ENCODE peak calls at places on chromosomes 2 and 18, in nine cellular contexts. G is iris pigment epithelial cell; U is HCT116; N is astrocyte of the spinal cord; A is psoas muscle; R is choroid plexus epithelial cell; M is tibial artery; F is stimulated activated CD4-positive, alpha-beta T cell treated with anti-CD3 and anti-CD28 coated beads, Interleukin-12 subunit alpha, Interleukin-12 subunit beta, amount 100 ng/mL, for 24 hours; W is activated gamma-delta T cell treated with Interleukin-2 at 50 U/mL for 16 hours. C is an unnamed sample.

GRCh38 chr2:46873632-46874068 is 42.0 kb downstream of the MCFD2 start:
- DNase-seq in A (peak; percentile 73), M (peak; percentile 86), N (peak; percentile 96), F (no peak), U (peak; percentile 76), W (no peak), R (peak; percentile 94), G (peak; percentile 96), C (no peak)

GRCh38 chr2:196431957-196432356 is 207.6 kb upstream of the CCDC150 start:
- DNase-seq in F (no peak), W (no peak), R (peak; percentile 52), U (peak; percentile 32), A (no peak), G (peak; percentile 36), N (peak; percentile 16), M (no peak), C (no peak)

GRCh38 chr2:32702303-32703064 is 74.6 kb downstream of the TTC27 start:
- DNase-seq in R (no peak), A (no peak), G (peak; percentile 17), M (no peak), F (no peak), N (no peak), U (no peak), W (no peak), C (no peak)

GRCh38 chr18:49613141-49613641 is 51.3 kb downstream of the LIPG start:
- DNase-seq in A (no peak), U (no peak), G (no peak), M (no peak), F (no peak), N (peak; percentile 57), W (no peak), R (no peak), C (no peak)

GRCh38 chr2:27721884-27722485 is 49.5 kb upstream of the MRPL33 start:
- DNase-seq in R (no peak), G (no peak), N (no peak), F (no peak), U (no peak), M (no peak), W (no peak), A (no peak), C (no peak)

GRCh38 chr18:74493689-74494088 is 2.5 kb upstream of the CNDP2 start:
- DNase-seq in R (peak; percentile 87), A (no peak), M (peak; percentile 51), W (peak; percentile 59), F (no peak), G (peak; percentile 68), U (peak; percentile 35), N (peak; percentile 61), C (peak; percentile 34)

GRCh38 chr2:100980046-100980445 is 22.0 kb upstream of the RPL31 start:
- DNase-seq in F (no peak), A (no peak), G (no peak), R (no peak), N (no peak), M (no peak), U (no peak), W (no peak), C (no peak)

GRCh38 chr2:182907081-182907830 is 40.8 kb upstream of the FRZB start:
- DNase-seq in R (peak; percentile 68), W (no peak), U (no peak), N (peak; percentile 82), F (no peak), G (no peak), M (no peak), A (peak; percentile 77), C (no peak)

GRCh38 chr2:236947896-236948295 is 137.8 kb upstream of the COPS8 start:
- DNase-seq in W (no peak), N (no peak), G (no peak), R (no peak), F (no peak), U (no peak), M (no peak), A (no peak), C (no peak)

GRCh38 chr2:135744761-135745314 is 3.2 kb downstream of the UBXN4 start:
- DNase-seq in M (no peak), R (peak; percentile 42), G (peak; percentile 48), A (no peak), F (no peak), W (no peak), U (no peak), N (peak; percentile 13), C (peak; percentile 8)

GRCh38 chr2:200110380-200110779 is 155.0 kb downstream of the MAIP1 start:
- DNase-seq in F (no peak), M (no peak), W (no peak), A (no peak), G (no peak), U (no peak), N (no peak), R (no peak), C (no peak)

GRCh38 chr18:69127844-69128486 is 272.7 kb upstream of the DOK6 start:
- DNase-seq in G (no peak), M (no peak), N (no peak), U (no peak), W (no peak), R (no peak), A (no peak), F (no peak), C (no peak)

GRCh38 chr2:240518981-240519380 is 38.8 kb downstream of the ANKMY1 start:
- DNase-seq in M (no peak), R (no peak), G (no peak), F (no peak), W (no peak), U (no peak), N (no peak), A (no peak), C (no peak)

GRCh38 chr2:201977651-201978050 is 56.0 kb upstream of the FZD7 start:
- DNase-seq in M (no peak), G (no peak), N (no peak), W (no peak), F (no peak), A (no peak), R (no peak), U (no peak), C (no peak)

GRCh38 chr2:2769481-2770431 is 438.7 kb upstream of the MYT1L start:
- DNase-seq in G (no peak), M (no peak), W (no peak), R (no peak), A (peak; percentile 90), U (no peak), N (no peak), F (no peak), C (peak; percentile 18)

GRCh38 chr2:151669585-151670081 is 64.6 kb downstream of the NEB start:
- DNase-seq in M (no peak), A (no peak), W (peak; percentile 13), G (no peak), F (no peak), R (no peak), N (no peak), U (no peak), C (no peak)

GRCh38 chr2:38407111-38407682 is 30.1 kb upstream of the ATL2 start:
- DNase-seq in F (no peak), W (no peak), G (no peak), M (no peak), N (no peak), A (no peak), R (no peak), U (no peak), C (no peak)

GRCh38 chr18:57859314-57859713 is 56.2 kb upstream of the ATP8B1 start:
- DNase-seq in U (peak; percentile 32), N (peak; percentile 14), A (no peak), F (no peak), W (no peak), R (peak; percentile 60), M (no peak), G (peak; percentile 39), C (no peak)

GRCh38 chr18:28359177-28359576 is 182.2 kb upstream of the CDH2 start:
- DNase-seq in W (no peak), A (no peak), R (no peak), G (no peak), N (no peak), M (no peak), U (no peak), F (no peak), C (no peak)

GRCh38 chr2:189613650-189614420 is 33.2 kb upstream of the SLC40A1 start:
- DNase-seq in N (peak; percentile 11), A (no peak), G (peak; percentile 76), W (no peak), U (no peak), R (peak; percentile 81), F (no peak), M (no peak), C (no peak)

GRCh38 chr2:158797963-158798700 is 3.0 kb downstream of the DAPL1 start:
- DNase-seq in U (no peak), F (no peak), A (no peak), M (no peak), W (no peak), N (peak; percentile 8), R (no peak), G (no peak), C (no peak)

GRCh38 chr2:133884739-133885381 is 316.6 kb upstream of the NCKAP5 start:
- DNase-seq in N (peak; percentile 7), R (peak; percentile 48), F (no peak), G (peak; percentile 37), A (no peak), U (no peak), W (no peak), M (no peak), C (no peak)

GRCh38 chr18:23856466-23857175 is 157.9 kb upstream of the TTC39C start:
- DNase-seq in A (no peak), G (peak; percentile 24), W (no peak), U (peak; percentile 32), M (no peak), R (peak; percentile 12), N (peak; percentile 30), F (no peak), C (no peak)

GRCh38 chr18:29028560-29028959 is 851.6 kb upstream of the CDH2 start:
- DNase-seq in N (no peak), F (no peak), M (no peak), U (no peak), R (peak; percentile 2), A (no peak), G (peak; percentile 4), W (no peak), C (no peak)

GRCh38 chr18:61948196-61948800 is 55.5 kb upstream of the RNF152 start:
- DNase-seq in N (peak; percentile 54), M (no peak), F (no peak), R (peak; percentile 55), A (no peak), U (no peak), W (no peak), G (peak; percentile 59), C (no peak)

GRCh38 chr18:48932822-48933510 is 17.8 kb downstream of the SMAD7 start:
- DNase-seq in M (peak; percentile 75), U (no peak), G (no peak), W (no peak), F (no peak), A (no peak), R (peak; percentile 55), N (peak; percentile 59), C (no peak)

GRCh38 chr2:145220496-145220895 is 700.6 kb upstream of the ZEB2 start:
- DNase-seq in N (no peak), M (no peak), F (no peak), G (no peak), R (no peak), W (no peak), A (no peak), U (no peak), C (no peak)

GRCh38 chr2:150588210-150588870 is 100.9 kb upstream of the RND3 start:
- DNase-seq in A (no peak), G (peak; percentile 37), R (no peak), M (no peak), N (no peak), U (no peak), F (no peak), W (no peak), C (no peak)

GRCh38 chr2:101151859-101152194 is 645 bp upstream of the TBC1D8 start:
- DNase-seq in W (no peak), M (no peak), G (peak; percentile 4), R (peak; percentile 15), U (no peak), N (peak; percentile 25), A (peak; percentile 60), F (no peak), C (no peak)

GRCh38 chr2:74596584-74596983 is 42.1 kb downstream of the DOK1 start:
- DNase-seq in F (no peak), G (no peak), U (no peak), N (no peak), W (no peak), R (no peak), M (no peak), A (no peak), C (no peak)

GRCh38 chr2:206799083-206799482 is 33.7 kb downstream of the FASTKD2 start:
- DNase-seq in M (no peak), N (no peak), R (peak; percentile 75), F (no peak), U (no peak), A (no peak), W (no peak), G (peak; percentile 72), C (no peak)